ENCODE peak calls at places on chromosomes 6 and 20, in four cellular contexts. One of them, this sample, is unnamed.

GRCh38 chr6:157461000-157461915 is 80.3 kb downstream of the ZDHHC14 start:
- DNase-seq in aorta: no peak
- DNase-seq in suprapubic skin: no peak
- DNase-seq in naive thymus-derived CD4-positive, alpha-beta T cell: no peak
- DNase-seq in this sample: peak; percentile 73

GRCh38 chr20:8964944-8965562 is 103.8 kb upstream of the PLCB4 start:
- DNase-seq in aorta: no peak
- DNase-seq in suprapubic skin: no peak
- DNase-seq in naive thymus-derived CD4-positive, alpha-beta T cell: no peak
- DNase-seq in this sample: no peak

GRCh38 chr20:60224914-60225313 is 266.7 kb downstream of the CDH26 start:
- DNase-seq in aorta: no peak
- DNase-seq in suprapubic skin: no peak
- DNase-seq in naive thymus-derived CD4-positive, alpha-beta T cell: no peak
- DNase-seq in this sample: no peak

GRCh38 chr6:101761124-101761601 is 367.7 kb downstream of the GRIK2 start:
- DNase-seq in aorta: no peak
- DNase-seq in suprapubic skin: no peak
- DNase-seq in naive thymus-derived CD4-positive, alpha-beta T cell: no peak
- DNase-seq in this sample: no peak

GRCh38 chr20:11101243-11101642 is 427.4 kb upstream of the JAG1 start:
- DNase-seq in aorta: no peak
- DNase-seq in suprapubic skin: no peak
- DNase-seq in naive thymus-derived CD4-positive, alpha-beta T cell: no peak
- DNase-seq in this sample: no peak

GRCh38 chr6:64376394-64376793 is 740.8 kb downstream of the PHF3 start:
- DNase-seq in aorta: no peak
- DNase-seq in suprapubic skin: no peak
- DNase-seq in naive thymus-derived CD4-positive, alpha-beta T cell: no peak
- DNase-seq in this sample: no peak

GRCh38 chr20:18541741-18542140 is 25.5 kb upstream of the SMIM26 start:
- DNase-seq in aorta: no peak
- DNase-seq in suprapubic skin: no peak
- DNase-seq in naive thymus-derived CD4-positive, alpha-beta T cell: no peak
- DNase-seq in this sample: no peak

GRCh38 chr6:82013561-82014275 is 233.8 kb downstream of the IBTK start:
- DNase-seq in aorta: no peak
- DNase-seq in suprapubic skin: no peak
- DNase-seq in naive thymus-derived CD4-positive, alpha-beta T cell: no peak
- DNase-seq in this sample: no peak

GRCh38 chr20:22453244-22454080 is 130.9 kb downstream of the FOXA2 start:
- DNase-seq in aorta: no peak
- DNase-seq in suprapubic skin: no peak
- DNase-seq in naive thymus-derived CD4-positive, alpha-beta T cell: no peak
- DNase-seq in this sample: no peak

GRCh38 chr6:37433657-37434271 is 743 bp downstream of the CMTR1 start:
- DNase-seq in aorta: peak; percentile 47
- DNase-seq in suprapubic skin: no peak
- DNase-seq in naive thymus-derived CD4-positive, alpha-beta T cell: no peak
- DNase-seq in this sample: no peak

GRCh38 chr6:3825331-3825831 is 23.8 kb upstream of the FAM50B start:
- DNase-seq in aorta: peak; percentile 67
- DNase-seq in suprapubic skin: peak; percentile 83
- DNase-seq in naive thymus-derived CD4-positive, alpha-beta T cell: no peak
- DNase-seq in this sample: no peak

GRCh38 chr20:31568041-31568731 is 36.9 kb upstream of the ID1 start:
- DNase-seq in aorta: no peak
- DNase-seq in suprapubic skin: no peak
- DNase-seq in naive thymus-derived CD4-positive, alpha-beta T cell: no peak
- DNase-seq in this sample: no peak

GRCh38 chr6:54515713-54516112 is 207.5 kb downstream of the TINAG start:
- DNase-seq in aorta: no peak
- DNase-seq in suprapubic skin: no peak
- DNase-seq in naive thymus-derived CD4-positive, alpha-beta T cell: no peak
- DNase-seq in this sample: no peak

GRCh38 chr20:33187491-33187890 is 19.5 kb downstream of the BPIFA2 start:
- DNase-seq in aorta: no peak
- DNase-seq in suprapubic skin: no peak
- DNase-seq in naive thymus-derived CD4-positive, alpha-beta T cell: no peak
- DNase-seq in this sample: no peak

GRCh38 chr6:146946559-146946958 is 257.7 kb upstream of the STXBP5 start:
- DNase-seq in aorta: no peak
- DNase-seq in suprapubic skin: no peak
- DNase-seq in naive thymus-derived CD4-positive, alpha-beta T cell: no peak
- DNase-seq in this sample: no peak

GRCh38 chr6:7243188-7243942 is 69.6 kb downstream of the SSR1 start:
- DNase-seq in aorta: peak; percentile 43
- DNase-seq in suprapubic skin: peak; percentile 50
- DNase-seq in naive thymus-derived CD4-positive, alpha-beta T cell: peak; percentile 74
- DNase-seq in this sample: no peak

GRCh38 chr6:31651602-31652191 is 764 bp downstream of the BAG6 start:
- DNase-seq in aorta: no peak
- DNase-seq in suprapubic skin: no peak
- DNase-seq in naive thymus-derived CD4-positive, alpha-beta T cell: no peak
- DNase-seq in this sample: no peak

GRCh38 chr20:57502331-57502700 is 22.6 kb downstream of the CTCFL start:
- DNase-seq in aorta: no peak
- DNase-seq in suprapubic skin: no peak
- DNase-seq in naive thymus-derived CD4-positive, alpha-beta T cell: no peak
- DNase-seq in this sample: no peak

GRCh38 chr6:169918239-169918953 is 167.0 kb downstream of the ERMARD start:
- DNase-seq in aorta: no peak
- DNase-seq in suprapubic skin: no peak
- DNase-seq in naive thymus-derived CD4-positive, alpha-beta T cell: no peak
- DNase-seq in this sample: no peak

GRCh38 chr20:4150095-4150492 is 134.7 kb upstream of the RNF24 start:
- DNase-seq in aorta: no peak
- DNase-seq in suprapubic skin: peak; percentile 53
- DNase-seq in naive thymus-derived CD4-positive, alpha-beta T cell: no peak
- DNase-seq in this sample: no peak

GRCh38 chr6:134918418-134918961 is 31.4 kb downstream of the ALDH8A1 start:
- DNase-seq in aorta: no peak
- DNase-seq in suprapubic skin: no peak
- DNase-seq in naive thymus-derived CD4-positive, alpha-beta T cell: no peak
- DNase-seq in this sample: no peak

GRCh38 chr6:63802606-63803206 is 167.1 kb downstream of the PHF3 start:
- DNase-seq in aorta: no peak
- DNase-seq in suprapubic skin: no peak
- DNase-seq in naive thymus-derived CD4-positive, alpha-beta T cell: no peak
- DNase-seq in this sample: no peak

GRCh38 chr6:65566117-65566516 is 140.9 kb downstream of the EYS start:
- DNase-seq in aorta: no peak
- DNase-seq in suprapubic skin: no peak
- DNase-seq in naive thymus-derived CD4-positive, alpha-beta T cell: no peak
- DNase-seq in this sample: no peak

GRCh38 chr20:43751167-43752050 is 24.6 kb upstream of the GTSF1L start:
- DNase-seq in aorta: no peak
- DNase-seq in suprapubic skin: no peak
- DNase-seq in naive thymus-derived CD4-positive, alpha-beta T cell: no peak
- DNase-seq in this sample: peak; percentile 86

GRCh38 chr6:149483302-149483701 is 1.5 kb downstream of the ZC3H12D start:
- DNase-seq in aorta: no peak
- DNase-seq in suprapubic skin: no peak
- DNase-seq in naive thymus-derived CD4-positive, alpha-beta T cell: no peak
- DNase-seq in this sample: no peak
- H3K4me3 ChIP-seq in aorta: no peak overlapping the region
- H3K4me3 ChIP-seq in suprapubic skin: no peak overlapping the region
- H3K4me3 ChIP-seq in naive thymus-derived CD4-positive, alpha-beta T cell: peak overlapping the region; percentile 57
- H3K4me3 ChIP-seq in this sample: peak overlapping the region; percentile 76

DNA sequence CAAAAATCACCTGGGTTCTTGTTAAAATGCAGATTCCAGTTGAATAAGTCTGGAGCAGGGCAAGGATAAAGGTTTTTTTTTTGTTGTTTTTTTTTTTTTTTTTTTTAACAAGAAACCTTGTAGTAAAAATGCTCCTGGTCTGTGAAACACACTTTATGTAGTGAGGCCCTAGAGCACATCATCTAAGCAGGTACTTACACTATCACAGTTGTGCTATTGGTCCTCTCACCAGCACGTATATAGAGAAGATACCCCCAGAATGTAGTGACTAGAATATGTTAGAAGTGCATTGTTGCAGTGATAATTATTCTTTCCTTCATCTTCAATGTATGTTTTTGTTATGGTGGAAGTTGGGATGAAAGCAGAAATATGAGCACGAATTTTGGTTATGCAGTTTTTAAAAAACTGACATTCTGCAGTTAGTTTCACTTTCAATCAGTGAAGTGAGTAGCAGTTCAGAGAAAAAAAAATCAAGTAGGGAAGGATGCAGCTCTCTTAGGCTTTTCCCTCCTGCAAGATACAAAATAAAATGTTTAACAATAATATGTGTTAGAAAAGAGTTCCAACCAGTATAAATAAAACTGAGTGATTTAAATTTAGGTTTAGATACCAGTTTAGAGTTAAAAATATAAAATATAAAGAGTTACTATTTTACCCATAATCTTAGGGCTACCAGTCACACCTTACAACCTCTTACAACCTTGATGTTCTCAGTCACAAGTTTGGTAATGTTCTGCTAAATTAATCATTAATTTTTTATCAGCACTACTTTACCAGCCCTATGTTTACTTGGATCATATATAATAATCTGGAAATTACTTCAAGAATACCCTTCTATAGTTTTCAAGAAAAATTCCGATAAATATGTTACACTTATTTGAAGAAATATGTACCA is 9.2 kb upstream of the DEFB113 start:
- DNase-seq in aorta: no peak
- DNase-seq in suprapubic skin: no peak
- DNase-seq in naive thymus-derived CD4-positive, alpha-beta T cell: no peak
- DNase-seq in this sample: peak; percentile 15
- H3K4me3 ChIP-seq in aorta: no peak overlapping the region
- H3K4me3 ChIP-seq in suprapubic skin: no peak overlapping the region
- H3K4me3 ChIP-seq in naive thymus-derived CD4-positive, alpha-beta T cell: no peak overlapping the region
- H3K4me3 ChIP-seq in this sample: no peak overlapping the region

DNA sequence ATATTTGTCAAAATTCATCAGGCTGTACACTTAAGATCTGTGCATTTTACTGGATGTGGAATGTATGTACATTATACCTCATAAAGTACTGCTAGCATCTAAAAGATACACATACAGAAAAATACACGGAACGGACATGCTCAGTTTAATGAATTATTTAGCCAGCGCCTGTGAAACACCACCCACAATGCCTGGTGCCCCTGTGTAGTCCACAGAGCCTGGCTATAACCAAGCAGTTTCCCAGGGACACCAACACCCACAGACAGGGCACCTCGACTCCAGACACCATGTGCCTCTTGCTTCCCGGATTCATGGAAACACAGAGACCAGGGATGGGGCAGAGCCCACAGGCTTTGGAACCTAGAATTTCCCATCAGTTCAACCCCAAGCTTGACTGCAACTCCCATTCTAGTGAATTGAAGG is 17.4 kb upstream of the ARMC12 start:
- DNase-seq in aorta: no peak
- DNase-seq in suprapubic skin: no peak
- DNase-seq in naive thymus-derived CD4-positive, alpha-beta T cell: no peak
- DNase-seq in this sample: no peak
- H3K4me3 ChIP-seq in aorta: no peak overlapping the region
- H3K4me3 ChIP-seq in suprapubic skin: peak overlapping the region; percentile 26
- H3K4me3 ChIP-seq in naive thymus-derived CD4-positive, alpha-beta T cell: peak overlapping the region; percentile 11
- H3K4me3 ChIP-seq in this sample: no peak overlapping the region

DNA sequence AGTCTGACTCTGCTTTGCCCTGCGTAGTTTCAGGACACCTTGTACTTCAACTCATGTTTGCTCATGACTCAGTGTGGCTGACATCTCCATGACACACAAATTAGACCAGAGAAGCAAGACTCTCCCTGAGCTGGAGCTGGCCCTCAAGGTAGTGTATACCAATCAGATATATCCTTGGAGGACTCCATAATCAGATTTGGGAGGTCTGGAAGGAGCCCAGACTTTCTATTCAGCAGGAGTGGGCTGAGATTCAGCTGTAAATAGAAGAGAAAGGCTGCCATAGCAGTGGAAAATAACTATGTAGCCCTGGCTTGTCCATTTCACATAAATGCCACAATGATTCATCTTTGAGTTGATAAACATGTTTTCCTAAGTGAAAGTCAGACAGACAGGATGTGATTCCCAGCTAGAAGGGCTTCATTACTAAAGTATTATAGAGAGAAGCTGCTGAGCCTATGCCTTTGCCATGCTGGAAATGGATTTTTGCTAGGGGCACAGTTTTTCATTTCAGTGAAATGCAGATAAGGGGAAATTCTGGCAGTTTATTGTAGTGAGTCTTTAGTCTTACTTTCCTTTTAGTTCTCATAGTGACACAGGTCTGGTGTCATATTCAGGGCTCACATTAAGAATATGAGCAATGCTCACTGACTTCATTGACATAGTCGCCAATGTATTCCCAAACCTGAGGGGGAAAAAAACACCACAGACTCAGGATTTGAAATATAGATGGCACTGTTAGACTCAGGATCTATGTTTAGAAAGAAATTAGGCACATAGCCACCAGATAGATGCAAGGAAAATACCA is 95.3 kb downstream of the CLVS2 start:
- DNase-seq in aorta: no peak
- DNase-seq in suprapubic skin: no peak
- DNase-seq in naive thymus-derived CD4-positive, alpha-beta T cell: no peak
- DNase-seq in this sample: no peak
- H3K4me3 ChIP-seq in aorta: no peak overlapping the region
- H3K4me3 ChIP-seq in suprapubic skin: no peak overlapping the region
- H3K4me3 ChIP-seq in naive thymus-derived CD4-positive, alpha-beta T cell: no peak overlapping the region
- H3K4me3 ChIP-seq in this sample: no peak overlapping the region

GRCh38 chr6:36127462-36128016 is 2.8 kb upstream of the MAPK13 start:
- DNase-seq in aorta: peak; percentile 87
- DNase-seq in suprapubic skin: peak; percentile 64
- DNase-seq in naive thymus-derived CD4-positive, alpha-beta T cell: no peak
- DNase-seq in this sample: no peak
- H3K4me3 ChIP-seq in aorta: no peak overlapping the region
- H3K4me3 ChIP-seq in suprapubic skin: no peak overlapping the region
- H3K4me3 ChIP-seq in naive thymus-derived CD4-positive, alpha-beta T cell: no peak overlapping the region
- H3K4me3 ChIP-seq in this sample: no peak overlapping the region

DNA sequence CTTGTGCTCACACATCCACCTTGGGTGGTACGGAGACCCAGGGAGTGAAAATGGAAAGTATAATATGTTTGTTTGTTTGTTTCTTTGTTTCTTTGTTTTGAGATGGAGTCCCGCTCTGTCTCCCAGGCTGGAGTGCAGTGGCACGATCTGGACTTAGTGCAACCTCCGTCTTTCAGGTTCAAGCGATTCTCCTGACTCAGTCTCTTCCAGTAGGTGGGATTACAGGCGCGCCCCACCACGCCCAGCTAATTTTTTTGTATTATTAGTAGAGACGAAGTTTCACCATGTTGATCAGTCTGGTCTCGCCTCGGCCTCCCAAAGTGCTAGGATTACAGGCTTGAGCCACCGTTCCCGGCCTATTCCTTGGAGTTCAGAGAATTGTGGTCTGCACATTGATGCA is 115.4 kb downstream of the TRIM27 start:
- DNase-seq in aorta: no peak
- DNase-seq in suprapubic skin: no peak
- DNase-seq in naive thymus-derived CD4-positive, alpha-beta T cell: no peak
- DNase-seq in this sample: no peak
- H3K4me3 ChIP-seq in aorta: no peak overlapping the region
- H3K4me3 ChIP-seq in suprapubic skin: no peak overlapping the region
- H3K4me3 ChIP-seq in naive thymus-derived CD4-positive, alpha-beta T cell: no peak overlapping the region
- H3K4me3 ChIP-seq in this sample: no peak overlapping the region

This sample was measured in GM06990.